ENCODE peak calls at places on chromosomes 1 and 21, in five cellular contexts. H, U, A, S and Q are unnamed samples.
A peak's percentile ranks its signal among the peaks of the same experiment; 100 is the strongest.

GRCh38 chr1:41509270-41509671 is 24.8 kb upstream of the EDN2 start:
- DNase-seq in H (no peak), U (no peak), A (no peak), S (no peak), Q (no peak)

GRCh38 chr1:201156819-201157218 is 2.5 kb upstream of the TMEM9 start:
- DNase-seq in H (no peak), U (no peak), A (no peak), S (no peak), Q (no peak)

GRCh38 chr1:229624906-229625871 is 733 bp downstream of the TAF5L start:
- DNase-seq in H (peak; percentile 48), U (peak; percentile 40), A (peak; percentile 24), S (peak; percentile 27), Q (peak; percentile 40)

GRCh38 chr1:92577251-92577895 is 90.6 kb upstream of the GFI1 start:
- DNase-seq in H (peak; percentile 61), U (peak; percentile 70), A (no peak), S (no peak), Q (peak; percentile 40)

GRCh38 chr1:147580609-147581008 is 39.3 kb downstream of the BCL9 start:
- DNase-seq in H (no peak), U (no peak), A (no peak), S (no peak), Q (no peak)

GRCh38 chr1:67429528-67430357 is 459 bp downstream of the SERBP1 start:
- DNase-seq in H (peak; percentile 14), U (no peak), A (no peak), S (no peak), Q (no peak)

GRCh38 chr1:162193201-162193600 is 123.7 kb downstream of the NOS1AP start:
- DNase-seq in H (no peak), U (no peak), A (peak; percentile 94), S (no peak), Q (no peak)

GRCh38 chr1:209375681-209376360 is 207.7 kb upstream of the CAMK1G start:
- DNase-seq in H (peak; percentile 39), U (peak; percentile 50), A (no peak), S (peak; percentile 39), Q (peak; percentile 46)

GRCh38 chr1:111851552-111851951 is 95.9 kb downstream of the DDX20 start:
- DNase-seq in H (no peak), U (no peak), A (no peak), S (no peak), Q (no peak)

GRCh38 chr1:223445402-223445801 is 52.2 kb downstream of the CCDC185 start:
- DNase-seq in H (no peak), U (no peak), A (no peak), S (no peak), Q (no peak)

GRCh38 chr21:34187935-34188334 is 114.6 kb downstream of the MRPS6 start:
- DNase-seq in H (peak; percentile 90), U (peak; percentile 50), A (no peak), S (no peak), Q (peak; percentile 57)

GRCh38 chr1:119011706-119012105 is 23.6 kb upstream of the TBX15 start:
- DNase-seq in H (peak; percentile 13), U (no peak), A (no peak), S (no peak), Q (no peak)

GRCh38 chr1:202034683-202035462 is 24.5 kb downstream of the ELF3 start:
- DNase-seq in H (peak; percentile 97), U (peak; percentile 95), A (peak; percentile 96), S (peak; percentile 97), Q (peak; percentile 97)

GRCh38 chr21:42193721-42194120 is 25.2 kb upstream of the ABCG1 start:
- DNase-seq in H (no peak), U (no peak), A (no peak), S (no peak), Q (no peak)

GRCh38 chr1:228515200-228515834 is 28.1 kb downstream of the RNF187 start:
- DNase-seq in H (peak; percentile 60), U (peak; percentile 70), A (no peak), S (peak; percentile 35), Q (peak; percentile 44)

GRCh38 chr1:41320860-41321259 is 40.4 kb upstream of the FOXO6 start:
- DNase-seq in H (no peak), U (no peak), A (no peak), S (no peak), Q (no peak)

GRCh38 chr1:246032111-246032551 is 474.9 kb downstream of the SMYD3 start:
- DNase-seq in H (no peak), U (no peak), A (no peak), S (no peak), Q (no peak)

GRCh38 chr1:208161005-208161404 is 83.2 kb downstream of the PLXNA2 start:
- DNase-seq in H (no peak), U (no peak), A (no peak), S (no peak), Q (no peak)

GRCh38 chr1:219460561-219461511 is 152.1 kb downstream of the ZC3H11B start:
- DNase-seq in H (peak; percentile 84), U (no peak), A (no peak), S (no peak), Q (peak; percentile 14)

GRCh38 chr1:226624526-226624925 is 76.0 kb downstream of the STUM start:
- DNase-seq in H (peak; percentile 38), U (peak; percentile 22), A (no peak), S (peak; percentile 20), Q (no peak)

GRCh38 chr1:22652457-22652856 is 579 bp upstream of the C1QB start:
- DNase-seq in H (no peak), U (no peak), A (no peak), S (no peak), Q (no peak)

GRCh38 chr1:95040032-95040525 is 32.7 kb downstream of the ALG14 start:
- DNase-seq in H (no peak), U (no peak), A (no peak), S (no peak), Q (no peak)

GRCh38 chr21:39434950-39435349 is 10.6 kb downstream of the LCA5L start:
- DNase-seq in H (peak; percentile 41), U (no peak), A (no peak), S (no peak), Q (no peak)

GRCh38 chr21:40291560-40291959 is 424.3 kb downstream of the PCP4 start:
- DNase-seq in H (no peak), U (no peak), A (no peak), S (no peak), Q (no peak)

GRCh38 chr1:162612606-162613400 is 19.5 kb upstream of the DDR2 start:
- DNase-seq in H (peak; percentile 82), U (peak; percentile 77), A (peak; percentile 94), S (no peak), Q (peak; percentile 18)

GRCh38 chr21:45991606-45992301 is 10.2 kb downstream of the COL6A1 start:
- DNase-seq in H (no peak), U (no peak), A (peak; percentile 7), S (no peak), Q (no peak)

GRCh38 chr1:102891868-102892625 is 216.3 kb downstream of the COL11A1 start:
- DNase-seq in H (peak; percentile 79), U (peak; percentile 86), A (no peak), S (peak; percentile 16), Q (peak; percentile 81)

GRCh38 chr1:116737020-116737854 is 17.0 kb upstream of the CD2 start:
- DNase-seq in H (peak; percentile 67), U (peak; percentile 76), A (peak; percentile 47), S (peak; percentile 56), Q (peak; percentile 65)

GRCh38 chr1:80892452-80892995 is 908.2 kb upstream of the ADGRL2 start:
- DNase-seq in H (peak; percentile 12), U (peak; percentile 36), A (no peak), S (no peak), Q (peak; percentile 10)

GRCh38 chr21:42121792-42122191 is 50.7 kb downstream of the UMODL1 start:
- DNase-seq in H (no peak), U (no peak), A (no peak), S (no peak), Q (no peak)

GRCh38 chr1:115495111-115495510 is 146.7 kb upstream of the VANGL1 start:
- DNase-seq in H (no peak), U (no peak), A (no peak), S (no peak), Q (no peak)

GRCh38 chr1:156767879-156768608 is 709 bp downstream of the PRCC start:
- DNase-seq in H (no peak), U (peak; percentile 12), A (peak; percentile 59), S (no peak), Q (no peak)

GRCh38 chr1:50831300-50832061 is 128.6 kb downstream of the FAF1 start:
- DNase-seq in H (no peak), U (no peak), A (no peak), S (no peak), Q (no peak)
- H3K4me3 ChIP-seq in H (no peak overlapping the region), U (no peak overlapping the region), A (no peak overlapping the region), S (no peak overlapping the region), Q (no peak overlapping the region)

GRCh38 chr1:35345439-35345981 is 77.0 kb downstream of the ZMYM4 start:
- DNase-seq in H (peak; percentile 10), U (peak; percentile 12), A (no peak), S (no peak), Q (no peak)
- TF ChIP-seq CTCF in H (no peak), U (no peak), A (no peak), S (no peak), Q (no peak)

DNA sequence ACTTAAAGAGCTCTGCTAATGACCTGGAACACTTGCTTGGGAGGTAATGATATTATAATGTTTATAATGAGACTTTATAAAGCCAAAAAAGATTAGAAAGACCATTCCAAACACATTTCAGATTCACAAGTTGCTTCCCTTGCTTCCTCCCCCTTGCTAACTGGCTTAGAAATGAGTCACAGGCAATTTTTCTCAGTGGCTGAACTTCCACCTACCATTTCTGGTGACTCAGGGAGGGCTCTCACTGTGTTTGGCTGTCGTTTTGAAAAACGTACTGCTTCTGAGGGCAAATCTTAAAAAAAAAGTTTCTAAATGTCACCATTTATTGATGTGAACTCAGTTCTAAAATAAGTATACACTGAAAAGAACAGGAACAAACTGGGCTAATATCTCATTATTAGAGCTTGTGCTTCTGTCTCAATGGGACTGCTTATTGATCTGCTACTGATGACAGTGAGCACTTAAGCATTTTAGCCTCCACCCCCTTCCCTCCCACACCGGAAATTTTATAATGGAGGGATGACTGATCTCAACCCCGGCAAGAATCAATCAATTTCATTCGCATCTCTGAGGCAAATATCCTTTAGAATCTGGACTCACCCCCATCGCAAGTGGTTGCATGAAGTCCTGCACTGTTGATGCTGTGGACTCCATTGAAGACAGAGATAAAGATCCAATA is 278.3 kb downstream of the KCTD3 start:
- DNase-seq in H (peak; percentile 92), U (peak; percentile 64), A (no peak), S (peak; percentile 31), Q (peak; percentile 84)
- H3K4me3 ChIP-seq in H (peak overlapping the region; percentile 34), U (no peak overlapping the region), A (no peak overlapping the region), S (peak overlapping the region; percentile 13), Q (no peak overlapping the region)

DNA sequence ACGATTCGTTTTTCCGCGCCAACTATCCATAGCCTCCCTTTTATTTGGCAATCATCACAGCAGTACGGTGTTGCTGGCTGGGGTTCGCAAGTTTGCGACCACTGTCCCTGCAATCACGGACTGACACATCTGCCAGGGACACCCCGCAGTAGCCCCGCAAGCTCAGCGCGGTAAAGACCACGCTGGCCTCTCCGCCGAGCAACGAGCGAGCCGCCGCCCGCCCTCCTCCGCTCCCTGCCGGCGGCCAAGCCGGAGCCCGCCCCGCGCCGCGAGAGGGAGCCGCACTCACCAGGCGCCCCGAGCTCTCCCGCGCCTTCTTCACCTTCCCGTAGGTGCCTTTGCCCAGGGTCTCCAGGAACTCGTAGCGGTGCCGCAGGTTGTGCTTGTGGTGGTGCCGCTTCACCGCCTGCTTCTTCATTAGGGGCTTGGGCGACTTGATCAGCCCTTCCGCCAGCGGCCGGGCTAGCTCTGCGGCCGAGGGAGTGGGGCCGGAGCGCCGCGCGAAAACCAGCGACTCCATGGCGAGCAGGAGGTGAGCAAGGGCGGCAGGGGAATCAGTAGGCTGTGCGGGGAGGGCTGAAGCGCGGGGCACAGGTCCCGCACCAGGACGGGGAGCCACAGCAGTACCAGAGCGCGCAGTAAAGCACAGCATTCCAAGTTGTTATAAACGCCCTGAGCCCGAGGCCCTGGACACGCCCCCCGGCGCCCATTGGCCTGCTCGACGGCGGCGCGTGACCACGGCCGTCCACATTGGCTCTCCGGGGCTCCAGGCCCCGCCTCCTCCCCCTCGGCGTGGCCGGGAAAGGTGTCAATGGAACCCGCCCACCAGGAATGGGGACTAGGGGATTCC is at the start of gene NUAK2:
- DNase-seq in H (peak; percentile 80), U (peak; percentile 89), A (peak; percentile 100), S (peak; percentile 91), Q (peak; percentile 92)
- TF ChIP-seq CTCF in H (no peak), U (no peak), A (peak; percentile 69), S (peak; percentile 40), Q (peak; percentile 31)